ENCODE peak calls at places on chromosomes 13 and 19, in seven cellular contexts. Z is GM23338, F is right atrium auricular region, N is cardiac muscle cell, R is H9, U is IMR-90, E is breast epithelium. M is an unnamed sample.

GRCh38 chr13:97600438-97601080 is 166.6 kb downstream of the RAP2A start:
- DNase-seq in Z (no peak), F (no peak), N (peak; percentile 90), R (no peak), U (peak; percentile 80), E (no peak), M (no peak)

GRCh38 chr13:47117268-47117667 is 220.4 kb upstream of the HTR2A start:
- DNase-seq in Z (no peak), F (no peak), N (peak; percentile 49), R (no peak), U (peak; percentile 89), E (no peak), M (no peak)

GRCh38 chr19:31423896-31424295 is 74.7 kb upstream of the TSHZ3 start:
- DNase-seq in Z (no peak), F (no peak), N (no peak), R (no peak), U (no peak), E (no peak), M (no peak)

GRCh38 chr13:46345400-46345799 is 41.7 kb downstream of the RUBCNL start:
- DNase-seq in Z (no peak), F (peak; percentile 34), N (peak; percentile 28), R (no peak), U (no peak), E (no peak), M (no peak)

GRCh38 chr13:43797869-43798268 is 11.1 kb upstream of the ENOX1 start:
- DNase-seq in Z (no peak), F (no peak), N (peak; percentile 50), R (no peak), U (peak; percentile 11), E (no peak), M (no peak)

GRCh38 chr13:41075034-41075433 is 13.7 kb downstream of the WBP4 start:
- DNase-seq in Z (peak; percentile 68), F (no peak), N (peak; percentile 66), R (no peak), U (peak; percentile 49), E (no peak), M (no peak)

GRCh38 chr13:42812311-42812710 is 30.9 kb downstream of the FAM216B start:
- DNase-seq in Z (no peak), F (no peak), N (peak; percentile 26), R (no peak), U (no peak), E (no peak), M (no peak)

GRCh38 chr13:99895999-99896695 is 75.4 kb downstream of the ZIC5 start:
- DNase-seq in Z (peak; percentile 82), F (no peak), N (no peak), R (peak; percentile 60), U (no peak), E (no peak), M (no peak)

GRCh38 chr13:66657165-66657895 is 572.8 kb downstream of the PCDH9 start:
- DNase-seq in Z (peak; percentile 8), F (peak; percentile 66), N (peak; percentile 92), R (no peak), U (peak; percentile 98), E (peak; percentile 90), M (peak; percentile 65)

GRCh38 chr13:67416047-67416925 is 186.2 kb upstream of the PCDH9 start:
- DNase-seq in Z (peak; percentile 82), F (no peak), N (peak; percentile 64), R (peak; percentile 81), U (peak; percentile 29), E (no peak), M (peak; percentile 29)

GRCh38 chr19:34313188-34313587 is 51.8 kb upstream of the GPI start:
- DNase-seq in Z (no peak), F (no peak), N (peak; percentile 84), R (no peak), U (peak; percentile 84), E (no peak), M (no peak)
- H3K4me1 ChIP-seq in Z (no peaks in the 10 kb centered on the region), F (no peaks in the 10 kb centered on the region), N (no peaks in the 10 kb centered on the region), R (peaks cover 2% of the 10 kb centered on the region), U (peaks cover 29% of the 10 kb centered on the region), E (peaks cover 8% of the 10 kb centered on the region), M (peaks cover 1% of the 10 kb centered on the region)

DNA sequence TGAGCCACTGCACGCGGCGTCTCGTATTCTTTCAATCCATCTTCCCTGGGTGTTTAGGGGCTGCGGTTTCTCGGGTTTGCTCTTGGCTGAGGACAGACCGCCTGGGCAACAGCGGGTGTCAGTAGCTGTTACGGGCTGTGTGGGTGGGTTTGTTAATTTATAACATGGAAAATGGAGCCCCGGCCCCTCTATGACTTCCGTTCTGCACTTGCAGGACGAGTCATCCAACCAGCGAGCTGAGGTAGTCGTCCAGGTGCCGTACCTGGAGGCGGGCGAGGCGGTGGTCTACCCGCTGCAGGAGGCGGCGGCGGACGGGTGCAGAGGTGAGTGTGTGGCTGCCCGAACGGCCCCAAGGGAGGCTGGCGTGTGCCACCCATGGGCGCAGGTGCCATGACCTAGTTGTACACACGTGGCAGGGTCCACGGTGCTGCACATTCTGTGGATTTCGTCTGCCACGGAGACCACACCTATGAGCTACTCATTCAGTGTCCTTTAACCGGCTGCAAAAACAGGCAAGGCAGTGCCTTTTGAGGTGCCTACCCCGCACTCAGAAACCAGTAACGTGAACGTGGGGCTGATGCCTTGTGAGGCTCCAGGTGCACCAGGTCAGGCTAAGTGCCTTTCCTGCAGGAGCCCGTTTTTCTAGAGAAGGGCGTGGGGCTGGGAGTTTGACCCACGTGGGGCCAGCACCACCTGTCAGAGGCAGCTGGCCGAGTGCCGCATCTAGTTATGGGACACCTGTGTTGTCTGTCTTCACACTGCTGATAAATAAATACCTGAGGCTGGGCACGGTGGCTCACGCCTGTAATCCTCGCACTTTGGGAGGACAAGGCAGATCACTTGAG is 10.9 kb downstream of the POLR2E start:
- DNase-seq in Z (no peak), F (no peak), N (no peak), R (no peak), U (no peak), E (no peak), M (no peak)
- H3K4me1 ChIP-seq in Z (no peaks in the 10 kb centered on the region), F (no peaks in the 10 kb centered on the region), N (no peaks in the 10 kb centered on the region), R (no peaks in the 10 kb centered on the region), U (no peaks in the 10 kb centered on the region), E (no peaks in the 10 kb centered on the region), M (no peaks in the 10 kb centered on the region)

GRCh38 chr19:1840541-1841115 is 7.7 kb downstream of the REXO1 start:
- DNase-seq in Z (no peak), F (no peak), N (peak; percentile 34), R (no peak), U (no peak), E (no peak), M (no peak)

GRCh38 chr19:1844536-1845515 is 3.5 kb downstream of the REXO1 start:
- DNase-seq in Z (no peak), F (no peak), N (no peak), R (no peak), U (no peak), E (no peak), M (no peak)

GRCh38 chr19:1841209-1841924 is 6.9 kb downstream of the REXO1 start:
- DNase-seq in Z (no peak), F (no peak), N (no peak), R (no peak), U (no peak), E (no peak), M (no peak)

GRCh38 chr19:1843646-1844394 is 4.5 kb downstream of the REXO1 start:
- DNase-seq in Z (peak; percentile 73), F (no peak), N (no peak), R (no peak), U (no peak), E (no peak), M (no peak)

GRCh38 chr19:1843116-1843515 is 5.2 kb downstream of the REXO1 start:
- DNase-seq in Z (no peak), F (no peak), N (no peak), R (no peak), U (no peak), E (no peak), M (peak; percentile 29)
- H3K4me1 ChIP-seq in Z (peaks cover 3% of the 10 kb centered on the region), F (no peaks in the 10 kb centered on the region), N (peaks cover 12% of the 10 kb centered on the region), R (no peaks in the 10 kb centered on the region), U (peaks cover 10% of the 10 kb centered on the region), E (peaks cover 50% of the 10 kb centered on the region), M (peaks cover 17% of the 10 kb centered on the region)

DNA sequence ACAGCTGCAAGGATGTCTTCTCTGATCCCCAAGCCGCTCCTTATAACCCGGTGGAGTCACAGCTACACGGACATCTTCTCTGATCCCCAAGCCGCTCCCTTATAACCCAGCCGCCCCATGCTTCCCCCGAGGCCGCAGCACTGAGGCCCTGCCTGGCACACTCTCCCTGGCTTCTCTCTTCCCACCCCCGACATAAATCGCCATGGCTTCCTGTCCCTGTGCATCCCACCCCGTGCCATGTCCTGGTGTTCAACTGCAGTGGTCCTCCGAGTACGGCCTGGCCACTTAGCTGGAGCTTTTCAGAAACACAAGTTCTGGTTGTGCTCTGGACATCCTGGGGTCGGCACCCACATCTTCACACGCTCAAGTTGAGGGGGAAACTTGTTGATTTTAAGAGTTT is 60.4 kb downstream of the RASA3 start:
- DNase-seq in Z (no peak), F (no peak), N (no peak), R (no peak), U (no peak), E (peak; percentile 33), M (no peak)
- H3K4me1 ChIP-seq in Z (no peaks in the 10 kb centered on the region), F (no peaks in the 10 kb centered on the region), N (peaks cover 8% of the 10 kb centered on the region), R (no peaks in the 10 kb centered on the region), U (peaks cover 27% of the 10 kb centered on the region), E (no peaks in the 10 kb centered on the region), M (no peaks in the 10 kb centered on the region)

DNA sequence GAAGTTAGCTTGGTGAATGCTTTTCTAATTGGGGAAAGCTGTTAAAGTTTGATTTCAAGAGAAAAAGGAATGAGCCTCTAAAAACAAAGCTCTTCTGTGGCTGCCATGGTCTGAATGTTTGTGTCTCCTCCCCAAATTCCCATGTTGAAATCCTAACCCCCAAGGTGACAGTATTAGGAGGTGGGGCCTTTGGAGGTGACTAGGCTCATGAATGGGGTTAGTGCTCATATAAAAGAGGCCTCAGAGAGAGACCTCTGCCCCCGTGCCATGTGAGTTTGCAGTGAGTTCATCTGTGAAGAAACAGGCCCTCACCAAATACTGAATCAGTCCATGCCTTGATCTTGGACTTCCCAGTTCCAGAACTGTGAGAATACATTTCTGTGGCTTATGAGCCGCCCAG is 56.5 kb downstream of the ARHGEF7 start:
- DNase-seq in Z (no peak), F (no peak), N (no peak), R (no peak), U (peak; percentile 22), E (no peak), M (no peak)
- H3K4me1 ChIP-seq in Z (peaks cover 14% of the 10 kb centered on the region), F (no peaks in the 10 kb centered on the region), N (no peaks in the 10 kb centered on the region), R (peaks cover 4% of the 10 kb centered on the region), U (peaks cover 9% of the 10 kb centered on the region), E (no peaks in the 10 kb centered on the region), M (peaks cover 10% of the 10 kb centered on the region)

DNA sequence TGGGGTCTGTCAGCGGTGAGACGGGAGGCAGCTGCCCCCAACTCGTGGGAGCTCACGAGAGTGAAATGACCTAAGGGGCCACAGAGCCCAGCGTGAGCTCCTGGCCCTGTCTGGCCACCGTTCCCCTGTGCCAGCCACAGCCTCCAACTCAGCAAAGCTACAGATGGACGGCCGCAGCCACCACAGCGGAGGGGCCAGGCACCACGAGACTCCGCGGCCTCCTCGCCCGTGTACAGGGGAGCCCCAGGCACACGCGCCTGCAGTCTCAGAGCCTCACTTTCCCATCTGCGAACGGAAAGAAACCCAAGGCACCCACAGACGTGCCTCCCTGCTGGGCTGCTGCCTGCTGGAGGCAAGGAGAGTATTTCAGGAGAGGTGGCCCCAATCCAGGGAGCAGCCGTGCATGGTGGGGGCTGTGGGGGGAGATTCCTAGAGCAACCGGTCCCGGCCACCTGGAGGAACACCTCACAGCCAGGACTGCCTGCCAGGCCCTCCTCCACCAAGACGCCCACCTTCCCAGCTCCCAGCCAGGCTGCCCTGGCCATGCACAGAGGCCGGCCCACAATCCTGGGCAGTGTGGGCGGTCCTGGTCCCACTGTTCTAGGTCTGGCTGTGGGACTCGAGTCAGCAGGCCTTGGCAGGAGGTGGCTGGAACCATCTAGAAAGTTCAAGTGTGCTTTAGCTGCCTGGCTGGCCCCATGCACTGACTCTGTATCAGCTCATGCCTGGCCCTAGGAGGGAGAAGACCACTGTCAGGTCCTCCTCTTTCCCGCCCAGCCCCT is 1.9 kb downstream of the MKNK2 start:
- DNase-seq in Z (no peak), F (no peak), N (no peak), R (peak; percentile 26), U (no peak), E (no peak), M (no peak)
- H3K4me1 ChIP-seq in Z (no peaks in the 10 kb centered on the region), F (no peaks in the 10 kb centered on the region), N (peaks cover 11% of the 10 kb centered on the region), R (no peaks in the 10 kb centered on the region), U (peaks cover 23% of the 10 kb centered on the region), E (peaks cover 64% of the 10 kb centered on the region), M (peaks cover 66% of the 10 kb centered on the region)

M was measured in pancreas.